ENCODE peak calls at places on chromosomes 11 and 22, in four cellular contexts. B is neural crest cell; L is heart left ventricle; E is stimulated activated CD4-positive, alpha-beta T cell treated with anti-CD3 and anti-CD28 coated beads, Interleukin-4, amount 100 ng/mL, for 24 hours. V is an unnamed sample.

GRCh38 chr11:62918531-62918930 is 2.6 kb downstream of the CHRM1 start:
- DNase-seq in E (no peak), L (no peak), B (no peak), V (no peak)

GRCh38 chr22:19442166-19442565 is 5.3 kb downstream of the C22orf39 start:
- DNase-seq in B (no peak), L (no peak), E (no peak), V (peak)

GRCh38 chr11:115201121-115201792 is 303.0 kb downstream of the CADM1 start:
- DNase-seq in E (no peak), B (no peak), L (no peak), V (no peak)

GRCh38 chr11:44781697-44782096 is 54.9 kb downstream of the TSPAN18 start:
- DNase-seq in L (no peak), B (no peak), E (no peak), V (no peak)

GRCh38 chr22:25884121-25884520 is 142.1 kb downstream of the MYO18B start:
- DNase-seq in L (no peak), B (no peak), E (no peak), V (no peak)

GRCh38 chr11:110077866-110078325 is 15.3 kb upstream of the ZC3H12C start:
- DNase-seq in B (no peak), L (no peak), E (peak), V (no peak)

GRCh38 chr11:67507242-67507890 is 596 bp downstream of the CDK2AP2 start:
- DNase-seq in B (no peak), E (no peak), L (no peak), V (no peak)

GRCh38 chr11:92297551-92298237 is 73.1 kb downstream of the FAT3 start:
- DNase-seq in B (no peak), E (no peak), L (no peak), V (no peak)

GRCh38 chr11:126989942-126990715 is 10.4 kb downstream of the KIRREL3 start:
- DNase-seq in L (peak), E (peak), B (peak), V (no peak)

GRCh38 chr22:46564084-46564714 is 26.8 kb upstream of the CELSR1 start:
- DNase-seq in B (no peak), E (no peak), L (no peak), V (no peak)

GRCh38 chr11:18588297-18589252 is at the start of gene UEVLD:
- DNase-seq in E (peak), L (peak), B (peak), V (peak)